ENCODE peak calls at places on chromosomes 6 and 20, in four cellular contexts. O, A, Y and T are unnamed samples.

GRCh38 chr6:112485140-112485539 is 138.0 kb downstream of the RFPL4B start:
- DNase-seq in A (no peak), O (no peak), Y (no peak), T (no peak)

GRCh38 chr6:5684320-5684719 is 322.4 kb downstream of the NRN1 start:
- DNase-seq in A (no peak), O (no peak), Y (no peak), T (no peak)

GRCh38 chr6:3862038-3862437 is 12.9 kb downstream of the FAM50B start:
- DNase-seq in Y (no peak), O (no peak), A (peak), T (no peak)

GRCh38 chr6:69987550-69987949 is 121.2 kb downstream of the COL19A1 start:
- DNase-seq in Y (no peak), A (no peak), O (no peak), T (no peak)

GRCh38 chr6:24982231-24982630 is 46.5 kb upstream of the RIPOR2 start:
- DNase-seq in Y (no peak), O (peak), A (no peak), T (no peak)

GRCh38 chr6:39488255-39488881 is 165.9 kb upstream of the KCNK16 start:
- DNase-seq in O (no peak), A (no peak), Y (no peak), T (no peak)

GRCh38 chr20:41594514-41595322 is 23.5 kb downstream of the CHD6 start:
- DNase-seq in Y (no peak), O (no peak), A (no peak), T (no peak)

GRCh38 chr20:33868571-33868970 is 57.4 kb downstream of the CHMP4B start:
- DNase-seq in O (no peak), A (no peak), Y (no peak), T (no peak)

GRCh38 chr6:25346064-25346463 is 66.9 kb downstream of the CARMIL1 start:
- DNase-seq in A (no peak), O (no peak), Y (no peak), T (no peak)

GRCh38 chr6:139409026-139409425 is 34.6 kb upstream of the CITED2 start:
- DNase-seq in O (peak), Y (no peak), A (no peak), T (no peak)

GRCh38 chr6:26216886-26217713 is 129.9 kb downstream of the HFE start:
- DNase-seq in O (peak), A (peak), Y (peak), T (peak)

GRCh38 chr6:22071655-22072054 is 225.2 kb downstream of the PRL start:
- DNase-seq in O (peak), Y (no peak), A (no peak), T (no peak)

GRCh38 chr6:109255946-109256628 is 126.2 kb downstream of the CD164 start:
- DNase-seq in O (no peak), A (no peak), Y (no peak), T (no peak)

GRCh38 chr6:3742426-3743344 is 8.8 kb downstream of the PXDC1 start:
- DNase-seq in A (peak), O (peak), Y (peak), T (peak)

GRCh38 chr6:135936606-135937005 is 85.1 kb downstream of the PDE7B start:
- DNase-seq in O (peak), Y (no peak), A (no peak), T (no peak)

GRCh38 chr6:170264086-170264485 is 26.8 kb downstream of the DLL1 start:
- DNase-seq in A (no peak), O (no peak), Y (no peak), T (no peak)

GRCh38 chr20:50312682-50313187 is 122.1 kb downstream of the CEBPB start:
- DNase-seq in Y (no peak), A (no peak), O (peak), T (no peak)

GRCh38 chr20:2382833-2383232 is 2.1 kb downstream of the TGM6 start:
- DNase-seq in Y (no peak), A (no peak), O (peak), T (no peak)

GRCh38 chr20:24403410-24403809 is 66.0 kb upstream of the SYNDIG1 start:
- DNase-seq in Y (no peak), A (no peak), O (peak), T (no peak)

GRCh38 chr6:40210628-40211056 is 276.4 kb upstream of the MOCS1 start:
- DNase-seq in O (no peak), Y (no peak), A (no peak), T (no peak)

GRCh38 chr6:17703256-17703694 is 3.5 kb downstream of the NUP153 start:
- DNase-seq in A (no peak), O (peak), Y (no peak), T (no peak)

GRCh38 chr6:41427642-41428401 is 92.4 kb downstream of the NCR2 start:
- DNase-seq in O (peak), A (no peak), Y (no peak), T (no peak)

GRCh38 chr6:95949985-95950384 is 65.8 kb upstream of the FUT9 start:
- DNase-seq in O (no peak), Y (no peak), A (no peak), T (no peak)
- TF ChIP-seq CTCF in O (no peak), Y (no peak), A (no peak), T (no peak)

GRCh38 chr6:44059359-44060342 is 67.6 kb downstream of the MRPL14 start:
- DNase-seq in O (peak), A (no peak), Y (no peak), T (no peak)
- TF ChIP-seq CTCF in O (no peak), A (no peak), Y (no peak), T (no peak)

GRCh38 chr6:161498359-161498758 is 224.5 kb upstream of the AGPAT4 start:
- DNase-seq in O (peak), Y (no peak), A (no peak), T (no peak)
- TF ChIP-seq CTCF in O (peak), Y (no peak), A (no peak), T (peak)

GRCh38 chr6:36246511-36247268 is 23.2 kb upstream of the PNPLA1 start:
- DNase-seq in O (peak), Y (no peak), A (no peak), T (no peak)

GRCh38 chr6:36243562-36244212 is 26.2 kb upstream of the PNPLA1 start:
- DNase-seq in Y (no peak), O (no peak), A (no peak), T (no peak)

GRCh38 chr6:36244641-36245280 is 25.1 kb upstream of the PNPLA1 start:
- DNase-seq in Y (no peak), O (no peak), A (no peak), T (no peak)

GRCh38 chr6:36247691-36248090 is 22.2 kb upstream of the PNPLA1 start:
- DNase-seq in Y (no peak), O (peak), A (no peak), T (no peak)

GRCh38 chr6:36245572-36246031 is 24.3 kb upstream of the PNPLA1 start:
- DNase-seq in A (no peak), Y (no peak), O (no peak), T (no peak)
- TF ChIP-seq CTCF in A (no peak), Y (no peak), O (peak), T (no peak)